ENCODE peak calls at places on chromosomes 16 and 17, in six cellular contexts. X is SK-N-SH, S is HepG2, Y is K562, R is A549, Q is GM12878. K is an unnamed sample.

GRCh38 chr16:29915590-29916247 is 10.3 kb downstream of the KCTD13 start:
- DNase-seq in S (peak; percentile 63), R (peak; percentile 29), X (no peak), Y (no peak), Q (no peak), K (no peak)

GRCh38 chr16:4272114-4272954 is 489 bp downstream of the TFAP4 start:
- DNase-seq in Q (no peak), X (peak; percentile 75), Y (peak; percentile 59), R (peak; percentile 44), S (peak; percentile 35), K (no peak)

GRCh38 chr16:22648941-22649340 is 138.2 kb downstream of the NPIPB5 start:
- DNase-seq in X (no peak), Y (no peak), S (no peak), Q (no peak), R (no peak), K (no peak)

GRCh38 chr17:19672009-19672837 is 23.7 kb downstream of the ALDH3A2 start:
- DNase-seq in S (peak; percentile 94), Y (no peak), Q (no peak), X (no peak), R (no peak), K (no peak)

GRCh38 chr16:49502136-49502881 is 128.7 kb downstream of the C16orf78 start:
- DNase-seq in X (no peak), S (no peak), Y (no peak), R (no peak), Q (no peak), K (no peak)

GRCh38 chr17:77892469-77893143 is 65.9 kb upstream of the TNRC6C start:
- DNase-seq in S (peak; percentile 36), Q (no peak), X (peak; percentile 77), Y (peak; percentile 77), R (no peak), K (peak; percentile 21)

GRCh38 chr16:54437921-54438320 is 151.3 kb upstream of the IRX3 start:
- DNase-seq in Y (peak; percentile 23), Q (no peak), R (no peak), S (no peak), X (no peak), K (no peak)

GRCh38 chr17:57464191-57464864 is 208.0 kb downstream of the MSI2 start:
- DNase-seq in R (no peak), Y (no peak), S (no peak), Q (no peak), X (no peak), K (no peak)

GRCh38 chr17:2962729-2963128 is 100.7 kb downstream of the OR1D5 start:
- DNase-seq in Q (no peak), R (no peak), S (no peak), Y (no peak), X (no peak), K (no peak)

GRCh38 chr16:88853336-88853941 is 3.3 kb downstream of the GALNS start:
- DNase-seq in S (no peak), Y (no peak), X (no peak), R (no peak), Q (no peak), K (no peak)

GRCh38 chr17:79617740-79618382 is 7.0 kb upstream of the RBFOX3 start:
- DNase-seq in R (no peak), S (no peak), X (no peak), Q (no peak), Y (no peak), K (no peak)

GRCh38 chr16:19307587-19308241 is 22.2 kb downstream of the CLEC19A start:
- DNase-seq in S (peak; percentile 33), Q (no peak), Y (peak; percentile 36), X (no peak), R (no peak), K (no peak)

GRCh38 chr17:933168-934083 is 46.1 kb downstream of the NXN start:
- DNase-seq in X (no peak), R (peak; percentile 97), S (peak; percentile 75), Q (no peak), Y (peak; percentile 34), K (peak; percentile 98)

GRCh38 chr17:79659376-79659775 is 48.5 kb upstream of the RBFOX3 start:
- DNase-seq in S (no peak), Q (no peak), R (no peak), X (no peak), Y (no peak), K (no peak)

GRCh38 chr16:472199-472504 is 46.7 kb downstream of the RAB11FIP3 start:
- DNase-seq in Q (no peak), S (no peak), Y (no peak), R (no peak), X (no peak), K (no peak)

GRCh38 chr17:1398900-1399299 is 1.1 kb downstream of the YWHAE start:
- DNase-seq in Y (peak; percentile 22), Q (no peak), S (no peak), X (no peak), R (no peak), K (no peak)

GRCh38 chr16:52416888-52417287 is 130.1 kb downstream of the TOX3 start:
- DNase-seq in R (no peak), Q (no peak), Y (no peak), X (no peak), S (no peak), K (no peak)

GRCh38 chr17:67682196-67682595 is 35.5 kb upstream of the NOL11 start:
- DNase-seq in S (no peak), Q (no peak), R (no peak), X (no peak), Y (no peak), K (no peak)

GRCh38 chr17:45276031-45276430 is 14.1 kb upstream of the SPATA32 start:
- DNase-seq in R (no peak), S (no peak), X (no peak), Y (no peak), Q (no peak), K (no peak)

GRCh38 chr16:1460602-1461138 is 14.2 kb downstream of the CLCN7 start:
- DNase-seq in R (no peak), Y (no peak), S (no peak), X (no peak), Q (no peak), K (no peak)

GRCh38 chr17:30701498-30701989 is 122.9 kb downstream of the CRLF3 start:
- DNase-seq in Q (no peak), Y (no peak), R (no peak), X (no peak), S (no peak), K (no peak)

GRCh38 chr16:78105517-78105916 is 6.1 kb downstream of the WWOX start:
- DNase-seq in Y (no peak), X (no peak), S (no peak), R (no peak), Q (no peak), K (no peak)

GRCh38 chr17:56319531-56319930 is 166.3 kb downstream of the ANKFN1 start:
- DNase-seq in X (peak; percentile 33), Q (peak; percentile 2), Y (peak; percentile 20), R (peak; percentile 41), S (peak; percentile 58), K (peak; percentile 55)

GRCh38 chr17:78951967-78952551 is 26.9 kb upstream of the TIMP2 start:
- DNase-seq in R (no peak), Y (no peak), S (peak; percentile 30), X (no peak), Q (no peak), K (no peak)

GRCh38 chr17:32006957-32007462 is at the start of gene LRRC37B:
- DNase-seq in S (peak; percentile 68), R (peak; percentile 85), Q (peak; percentile 23), X (peak; percentile 92), Y (peak; percentile 87), K (peak; percentile 42)

GRCh38 chr17:44344939-44345496 is at the start of gene GRN:
- DNase-seq in Q (peak; percentile 92), X (peak; percentile 97), S (peak; percentile 100), R (peak; percentile 100), Y (peak; percentile 99), K (peak; percentile 99)

GRCh38 chr16:74607967-74608356 is 1.0 kb upstream of the GLG1 start:
- DNase-seq in S (no peak), R (no peak), Y (no peak), Q (no peak), X (no peak), K (no peak)

DNA sequence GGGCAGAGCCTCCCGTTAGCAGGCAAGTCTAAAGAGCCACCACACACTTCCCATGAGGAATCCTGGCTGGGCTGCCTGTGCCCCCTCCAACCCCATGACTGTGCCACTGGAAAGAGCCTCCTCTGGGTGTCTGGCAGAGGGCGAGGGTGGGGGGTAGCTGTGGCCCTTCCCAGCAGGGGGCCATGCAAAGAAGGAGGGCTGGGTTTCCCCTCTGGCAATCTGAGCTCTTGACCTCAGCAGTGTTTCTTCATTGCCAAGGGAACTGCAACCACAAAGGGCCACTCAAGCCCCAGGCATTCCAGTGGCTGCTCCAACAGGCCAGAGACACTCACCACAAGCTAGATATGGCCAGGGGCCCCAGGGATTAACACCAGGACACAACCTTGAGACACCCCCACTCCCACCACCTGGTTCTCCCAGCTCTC is 1.7 kb upstream of the RRAD start:
- DNase-seq in X (no peak), Y (no peak), S (peak; percentile 68), R (peak; percentile 52), Q (no peak), K (no peak)
- TF ChIP-seq REST in X (no peak), Y (no peak), S (no peak), R (no peak), Q (no peak), K (no peak)

GRCh38 chr16:66903544-66904427 is 14.9 kb downstream of the CDH16 start:
- DNase-seq in Y (no peak), S (no peak), R (peak; percentile 2), Q (no peak), X (peak; percentile 14), K (no peak)

GRCh38 chr16:66902648-66903543 is 15.8 kb downstream of the CDH16 start:
- DNase-seq in S (no peak), Y (no peak), X (peak; percentile 16), Q (no peak), R (no peak), K (no peak)

GRCh38 chr16:66899945-66900688 is 18.6 kb downstream of the CDH16 start:
- DNase-seq in R (peak; percentile 54), X (peak; percentile 81), Y (peak; percentile 94), Q (no peak), S (peak; percentile 72), K (no peak)

GRCh38 chr16:66900721-66901441 is 17.8 kb downstream of the CDH16 start:
- DNase-seq in Y (peak; percentile 62), X (peak; percentile 32), S (no peak), R (no peak), Q (no peak), K (no peak)

DNA sequence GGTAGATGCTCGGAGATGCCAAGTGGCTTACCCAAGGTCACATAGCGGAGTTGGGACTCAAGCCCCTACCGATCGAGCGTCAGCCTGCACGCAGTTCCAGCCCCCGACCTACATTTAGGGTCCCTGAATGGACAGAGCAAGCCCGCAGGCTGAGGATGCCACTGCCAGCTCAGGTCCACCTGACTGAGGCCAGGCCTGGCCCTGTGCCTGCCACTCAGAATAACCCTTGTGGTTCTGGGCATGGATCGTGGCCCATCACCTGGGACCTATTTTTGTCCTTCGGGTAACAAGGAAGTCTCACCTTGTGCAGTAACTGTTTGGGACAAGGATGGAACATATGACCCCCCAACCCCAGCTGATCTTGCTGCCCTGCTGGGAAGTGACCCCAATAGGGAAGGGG is 17.1 kb downstream of the CDH16 start:
- DNase-seq in X (no peak), S (no peak), Y (no peak), Q (no peak), R (no peak), K (no peak)
- TF ChIP-seq RAD21 in X (no peak), S (no peak), Y (no peak), Q (no peak), R (no peak), K (no peak)

GRCh38 chr16:85995591-85996461 is 96.9 kb downstream of the IRF8 start:
- DNase-seq in Y (no peak), X (no peak), R (no peak), Q (peak; percentile 74), S (no peak), K (no peak)
- TF ChIP-seq REST in Y (no peak), X (no peak), R (no peak), Q (no peak), S (no peak), K (no peak)

GRCh38 chr16:51245306-51245705 is 94.2 kb upstream of the SALL1 start:
- DNase-seq in X (no peak), R (no peak), Q (no peak), Y (no peak), S (no peak), K (no peak)
- TF ChIP-seq RAD21 in X (no peak), R (no peak), Q (no peak), Y (no peak), S (no peak), K (no peak)

K was measured in HCT116.